ENCODE peak calls at places on chromosomes 3 and 15, in ten cellular contexts. Z is KBM-7; P is HS-5; A is right lobe of liver; D is HuH-7.5; V is GM04503; X is NCI-H1436; M is epithelial cell of proximal tubule; G is naive thymus-derived CD4-positive, alpha-beta T cell; O is left lobe of liver. R is an unnamed sample.

GRCh38 chr3:148840419-148840818 is 12.8 kb downstream of the CPB1 start:
- DNase-seq in X (no peak), G (no peak), A (no peak), M (no peak), Z (no peak), V (no peak), O (no peak), P (no peak), D (no peak), R (no peak)

GRCh38 chr15:63460210-63461135 is 43.9 kb upstream of the USP3 start:
- DNase-seq in O (no peak), D (no peak), P (no peak), G (no peak), A (no peak), M (no peak), V (no peak), Z (no peak), X (no peak), R (no peak)

GRCh38 chr15:95659646-95660045 is 670.9 kb upstream of the NR2F2 start:
- DNase-seq in X (no peak), P (no peak), A (no peak), Z (no peak), D (no peak), M (no peak), O (no peak), V (no peak), G (no peak), R (peak)

GRCh38 chr3:103644450-103644849 is 1209.6 kb downstream of the ZPLD1 start:
- DNase-seq in O (no peak), M (no peak), V (no peak), A (no peak), Z (no peak), D (no peak), G (no peak), X (no peak), P (no peak), R (no peak)

GRCh38 chr3:19202303-19202702 is 54.0 kb downstream of the KCNH8 start:
- DNase-seq in D (no peak), O (no peak), Z (no peak), P (no peak), M (no peak), X (no peak), V (no peak), A (no peak), G (no peak), R (no peak)

GRCh38 chr3:185983495-185984141 is 45.8 kb upstream of the TRA2B start:
- DNase-seq in X (peak), O (peak), Z (peak), V (no peak), G (peak), P (no peak), M (no peak), D (peak), A (peak), R (peak)

GRCh38 chr15:68289621-68290352 is 12.2 kb downstream of the FEM1B start:
- DNase-seq in M (no peak), G (no peak), X (no peak), V (no peak), O (no peak), D (no peak), P (no peak), Z (no peak), A (no peak), R (no peak)

GRCh38 chr3:153372326-153372725 is 210.3 kb downstream of the RAP2B start:
- DNase-seq in Z (no peak), A (no peak), G (no peak), M (no peak), P (peak), X (no peak), O (peak), D (no peak), V (no peak), R (no peak)

GRCh38 chr3:194042947-194043346 is 93.0 kb upstream of the HES1 start:
- DNase-seq in D (no peak), A (no peak), M (no peak), X (no peak), V (peak), O (no peak), P (peak), Z (no peak), G (no peak), R (no peak)

GRCh38 chr3:24843955-24844354 is 349.3 kb upstream of the THRB start:
- DNase-seq in P (no peak), X (no peak), O (no peak), A (no peak), V (no peak), G (no peak), M (no peak), Z (no peak), D (no peak), R (no peak)

GRCh38 chr3:49899815-49900214 is 3.9 kb downstream of the MST1R start:
- DNase-seq in D (no peak), O (no peak), G (no peak), M (no peak), V (no peak), Z (peak), X (no peak), P (no peak), A (no peak), R (no peak)

GRCh38 chr15:41281236-41281635 is 50.2 kb downstream of the CHP1 start:
- DNase-seq in G (no peak), O (no peak), D (no peak), M (no peak), V (peak), Z (no peak), X (no peak), P (peak), A (no peak), R (no peak)

GRCh38 chr15:39497759-39498565 is 82.9 kb upstream of the THBS1 start:
- DNase-seq in X (no peak), D (no peak), P (no peak), O (no peak), M (no peak), V (no peak), G (no peak), A (no peak), Z (no peak), R (no peak)